ENCODE peak calls at places on chromosomes 2 and 18, in six cellular contexts. L is neuronal stem cell, O is SJSA1, U is pancreas, J is upper lobe of right lung, G is body of pancreas. Z is an unnamed sample. For H3K36me3 and H3K27me3, the result is how much of the 10 kb centered on the place peaks cover.

GRCh38 chr2:104487381-104487780 is 366.5 kb upstream of the POU3F3 start:
- DNase-seq in L (no peak), O (no peak), U (no peak), G (no peak), J (no peak), Z (no peak)

GRCh38 chr2:128376241-128377041 is 57.8 kb upstream of the HS6ST1 start:
- DNase-seq in U (peak), L (no peak), J (peak), G (no peak), O (no peak), Z (peak)

GRCh38 chr18:48952287-48953095 is 1.7 kb upstream of the SMAD7 start:
- DNase-seq in O (peak), J (peak), G (peak), L (peak), U (peak), Z (peak)

GRCh38 chr2:282693-283263 is 5.1 kb downstream of the ALKAL2 start:
- DNase-seq in L (no peak), J (no peak), U (no peak), G (no peak), O (no peak), Z (no peak)

GRCh38 chr2:25187729-25188350 is 19.5 kb upstream of the POMC start:
- DNase-seq in O (no peak), J (no peak), L (no peak), U (no peak), G (peak), Z (no peak)

GRCh38 chr2:233821709-233822100 is 32.6 kb downstream of the HJURP start:
- DNase-seq in U (no peak), G (no peak), L (no peak), J (peak), O (no peak), Z (no peak)

GRCh38 chr18:26655614-26656400 is 107.5 kb upstream of the KCTD1 start:
- DNase-seq in U (peak), L (peak), G (peak), J (peak), O (peak), Z (peak)

GRCh38 chr2:84458436-84459027 is 548 bp downstream of the SUCLG1 start:
- DNase-seq in J (no peak), U (no peak), O (peak), G (peak), L (no peak), Z (no peak)

GRCh38 chr2:20093263-20094141 is 42.1 kb upstream of the LAPTM4A start:
- DNase-seq in O (peak), L (no peak), J (no peak), G (peak), U (no peak), Z (peak)

GRCh38 chr2:211737282-211737681 is 801.3 kb downstream of the ERBB4 start:
- DNase-seq in G (no peak), L (no peak), O (no peak), U (no peak), J (no peak), Z (no peak)

GRCh38 chr2:146817613-146818012 is 1027.2 kb upstream of the ACVR2A start:
- DNase-seq in L (no peak), J (no peak), G (no peak), U (no peak), O (no peak), Z (peak)

GRCh38 chr2:101818531-101819451 is 121.3 kb downstream of the MAP4K4 start:
- DNase-seq in U (no peak), G (no peak), O (peak), J (no peak), L (no peak), Z (no peak)

GRCh38 chr2:3769766-3770165 is 66.4 kb downstream of the DCDC2C start:
- DNase-seq in J (no peak), G (no peak), L (no peak), U (no peak), O (no peak), Z (no peak)

GRCh38 chr2:11073791-11074190 is 81.5 kb upstream of the SLC66A3 start:
- DNase-seq in O (peak), L (no peak), U (no peak), G (no peak), J (no peak), Z (no peak)

GRCh38 chr18:61870151-61870550 is 22.7 kb downstream of the RNF152 start:
- DNase-seq in L (no peak), U (no peak), G (no peak), O (peak), J (no peak), Z (no peak)

GRCh38 chr2:132521321-132521720 is 104.7 kb downstream of the GPR39 start:
- DNase-seq in U (no peak), O (no peak), G (no peak), L (no peak), J (no peak), Z (peak)

GRCh38 chr2:167487728-167488127 is 599.4 kb downstream of the XIRP2 start:
- DNase-seq in O (no peak), G (no peak), J (no peak), L (no peak), U (no peak), Z (no peak)

GRCh38 chr2:210363876-210364275 is 48.9 kb upstream of the MYL1 start:
- DNase-seq in J (no peak), G (no peak), U (no peak), L (no peak), O (no peak), Z (no peak)

GRCh38 chr2:241386519-241386918 is 30.4 kb downstream of the FARP2 start:
- DNase-seq in J (no peak), L (no peak), U (no peak), G (no peak), O (no peak), Z (no peak)

GRCh38 chr2:216151313-216152030 is 42.3 kb downstream of the XRCC5 start:
- DNase-seq in J (no peak), G (no peak), U (no peak), O (peak), L (no peak), Z (no peak)

GRCh38 chr2:191376981-191377629 is 131.9 kb downstream of the MYO1B start:
- DNase-seq in L (no peak), U (no peak), J (peak), O (peak), G (peak), Z (no peak)

GRCh38 chr18:23238152-23238531 is 102.9 kb downstream of the CABLES1 start:
- DNase-seq in J (no peak), G (no peak), O (peak), L (no peak), U (no peak), Z (no peak)

GRCh38 chr2:40416486-40416885 is 35.4 kb downstream of the SLC8A1 start:
- DNase-seq in O (no peak), G (no peak), J (no peak), L (no peak), U (no peak), Z (no peak)

GRCh38 chr18:24031318-24031717 is 16.8 kb downstream of the TTC39C start:
- DNase-seq in G (no peak), U (no peak), L (no peak), O (no peak), J (no peak), Z (no peak)

GRCh38 chr18:23822590-23823385 is 133.5 kb downstream of the LAMA3 start:
- DNase-seq in L (no peak), U (no peak), O (no peak), G (no peak), J (no peak), Z (peak)

GRCh38 chr2:179842498-179843153 is 18.8 kb downstream of the ZNF385B start:
- DNase-seq in J (no peak), G (no peak), U (no peak), O (no peak), L (no peak), Z (peak)

GRCh38 chr2:235206980-235207579 is 255.3 kb downstream of the SH3BP4 start:
- DNase-seq in O (no peak), J (no peak), U (no peak), L (no peak), G (no peak), Z (no peak)

GRCh38 chr2:68824831-68825230 is 46.4 kb downstream of the BMP10 start:
- DNase-seq in L (no peak), J (no peak), U (no peak), O (peak), G (no peak), Z (no peak)
- H3K36me3 ChIP-seq in L (under half), J (half or more), U (under half), O (under half), G (under half), Z (under half)

DNA sequence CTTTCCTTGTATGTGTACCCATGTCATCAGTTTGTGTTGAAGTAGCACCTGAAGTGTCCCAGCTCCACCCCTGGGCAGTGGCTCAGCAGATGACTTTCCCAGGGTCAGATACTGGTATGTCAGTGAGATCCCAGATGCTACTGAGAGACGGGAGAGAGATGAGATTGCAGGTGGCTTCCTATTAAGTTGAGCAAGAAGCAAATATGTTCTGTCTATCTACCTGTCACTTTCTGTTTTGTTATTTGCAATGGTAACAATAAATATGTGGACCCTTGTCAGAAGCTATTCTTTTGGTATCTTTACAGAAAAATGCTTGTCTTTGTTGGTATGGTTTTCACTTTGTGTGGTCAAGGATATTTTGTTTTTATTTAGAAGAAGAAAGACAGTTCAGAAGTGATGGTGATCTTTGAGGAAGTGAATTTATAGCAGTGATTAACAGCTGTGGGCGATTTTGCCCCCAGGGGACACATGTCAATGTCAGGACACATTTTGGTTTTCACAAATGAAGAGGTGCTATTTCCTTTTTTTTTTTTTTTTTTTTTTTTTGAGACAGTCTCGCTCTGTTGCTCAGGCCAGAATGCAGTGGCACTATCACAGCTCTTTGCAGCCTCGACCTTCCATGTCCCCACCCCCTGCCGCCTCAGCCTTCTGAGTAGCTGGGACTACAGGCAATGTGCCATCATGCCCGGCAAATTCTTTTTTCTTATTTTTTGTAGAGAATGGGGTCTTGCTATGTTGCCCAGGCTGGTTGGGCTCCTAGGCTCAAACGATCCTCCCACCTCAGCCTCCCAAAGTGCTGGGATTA is 21.4 kb downstream of the MGAT5 start:
- DNase-seq in L (no peak), O (no peak), J (no peak), G (no peak), U (no peak), Z (no peak)
- H3K4me3 ChIP-seq in L (no peak), O (no peak), J (no peak), G (no peak), U (no peak), Z (no peak)

DNA sequence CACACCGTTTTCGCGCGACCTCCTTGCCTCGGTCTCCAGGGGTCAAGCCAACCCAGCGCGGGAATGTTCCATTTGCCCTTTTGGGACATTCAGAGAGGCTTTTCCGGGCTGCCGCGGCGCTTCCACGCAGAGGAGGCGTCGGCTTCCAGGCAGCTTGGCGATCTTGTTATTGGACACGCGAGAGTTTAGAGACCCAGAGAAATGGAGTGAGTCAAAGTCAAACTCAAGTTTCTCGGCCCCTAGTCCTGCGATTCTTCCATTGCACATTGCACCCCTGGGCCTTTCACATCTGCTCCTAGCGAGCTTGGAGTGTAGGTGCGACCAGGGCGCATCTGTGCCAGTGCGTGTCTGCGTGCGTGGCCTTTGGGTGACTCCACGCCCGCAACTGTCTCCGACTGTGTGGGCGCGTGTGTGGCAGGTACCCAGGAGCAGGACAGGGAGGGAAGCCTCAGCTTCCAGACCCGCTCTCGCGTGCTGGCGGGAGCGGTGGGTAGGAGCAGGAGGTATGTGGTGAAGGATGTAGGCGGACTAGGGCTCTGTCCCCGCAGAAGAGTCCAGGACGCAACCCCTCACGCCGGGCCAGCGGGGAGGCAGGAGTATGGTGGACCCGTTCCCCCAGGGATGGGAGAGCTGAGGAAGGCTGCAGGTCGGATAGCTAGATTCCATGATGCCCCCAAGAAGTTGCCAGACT is 13.5 kb downstream of the SIX3 start:
- DNase-seq in L (no peak), J (no peak), O (peak), G (no peak), U (no peak), Z (peak)
- H3K27me3 ChIP-seq in L (half or more), J (half or more), O (under half), G (under half), U (under half), Z (half or more)

DNA sequence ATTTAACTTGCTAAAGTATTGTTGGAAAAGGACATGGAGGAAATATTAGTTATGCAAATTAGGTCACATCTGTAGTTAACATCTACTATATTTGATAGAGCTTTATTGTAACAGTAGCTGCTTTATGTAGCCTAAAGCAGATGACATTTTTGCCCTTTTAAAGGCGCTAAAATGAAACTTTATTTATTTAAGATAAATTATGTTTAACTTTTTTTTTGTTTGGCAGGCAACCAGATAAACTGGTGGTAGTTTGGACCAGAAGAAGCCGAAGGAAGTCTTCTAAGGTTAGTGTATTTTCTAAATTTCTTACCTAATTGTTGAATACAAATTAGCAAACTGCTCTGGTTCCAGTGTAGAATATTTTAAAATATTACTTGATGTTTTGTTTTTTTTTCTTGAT is 41.7 kb downstream of the EHBP1 start:
- DNase-seq in J (no peak), O (no peak), U (no peak), L (no peak), G (no peak), Z (no peak)
- H3K36me3 ChIP-seq in J (under half), O (under half), U (under half), L (under half), G (under half), Z (under half)

DNA sequence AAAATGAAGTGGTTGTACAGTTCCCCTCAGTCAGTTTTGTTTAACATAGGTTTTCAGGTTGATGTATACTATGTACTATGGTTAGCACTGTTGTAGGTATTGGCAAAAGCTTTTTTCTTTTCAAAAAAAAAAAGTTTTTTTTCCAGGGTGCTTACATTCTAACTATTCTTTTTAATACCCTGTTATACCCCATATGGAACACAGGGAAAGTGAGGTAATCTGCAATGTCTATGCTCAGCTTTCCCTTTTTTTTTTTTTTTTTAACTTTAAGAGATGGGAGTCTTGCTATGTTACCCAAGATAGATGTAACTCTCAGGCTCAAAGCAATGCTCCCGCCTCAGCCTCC is 590 bp upstream of the CCDC138 start:
- DNase-seq in U (no peak), J (no peak), L (no peak), G (no peak), O (no peak), Z (no peak)
- H3K4me3 ChIP-seq in U (peak), J (peak), L (peak), G (peak), O (peak), Z (peak)

GRCh38 chr2:149329470-149330126 is 789 bp upstream of the LYPD6 start:
- DNase-seq in L (peak), J (peak), U (peak), G (peak), O (no peak), Z (peak)
- H3K27me3 ChIP-seq in L (under half), J (half or more), U (under half), G (under half), O (under half), Z (under half)

GRCh38 chr2:229057997-229058553 is 213.0 kb downstream of the PID1 start:
- DNase-seq in L (no peak), J (no peak), O (no peak), U (no peak), G (no peak), Z (no peak)
- H3K36me3 ChIP-seq in L (under half), J (under half), O (under half), U (under half), G (under half), Z (under half)

DNA sequence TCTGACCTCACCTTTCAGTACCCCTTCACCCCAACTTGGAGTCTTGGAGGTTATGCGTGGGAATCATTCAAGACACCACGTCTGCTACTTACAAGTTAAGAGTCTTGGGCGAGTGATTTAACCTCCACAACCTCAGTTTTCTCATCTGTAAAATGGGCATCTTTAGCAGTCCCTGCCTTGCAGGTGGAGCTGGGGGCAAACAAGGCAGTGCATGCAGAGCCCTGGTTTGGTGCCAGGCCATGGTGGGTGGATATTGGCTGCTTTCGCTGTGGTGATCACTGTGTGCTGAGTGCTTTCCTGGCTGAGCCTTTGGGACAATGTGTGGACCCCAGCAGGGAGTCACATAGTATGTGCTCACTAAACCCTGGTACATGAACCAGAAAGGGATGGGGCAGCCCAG is 20.4 kb upstream of the PTMA start:
- DNase-seq in G (no peak), O (no peak), J (no peak), L (no peak), U (no peak), Z (no peak)
- H3K4me3 ChIP-seq in G (no peak), O (no peak), J (no peak), L (peak), U (no peak), Z (peak)

DNA sequence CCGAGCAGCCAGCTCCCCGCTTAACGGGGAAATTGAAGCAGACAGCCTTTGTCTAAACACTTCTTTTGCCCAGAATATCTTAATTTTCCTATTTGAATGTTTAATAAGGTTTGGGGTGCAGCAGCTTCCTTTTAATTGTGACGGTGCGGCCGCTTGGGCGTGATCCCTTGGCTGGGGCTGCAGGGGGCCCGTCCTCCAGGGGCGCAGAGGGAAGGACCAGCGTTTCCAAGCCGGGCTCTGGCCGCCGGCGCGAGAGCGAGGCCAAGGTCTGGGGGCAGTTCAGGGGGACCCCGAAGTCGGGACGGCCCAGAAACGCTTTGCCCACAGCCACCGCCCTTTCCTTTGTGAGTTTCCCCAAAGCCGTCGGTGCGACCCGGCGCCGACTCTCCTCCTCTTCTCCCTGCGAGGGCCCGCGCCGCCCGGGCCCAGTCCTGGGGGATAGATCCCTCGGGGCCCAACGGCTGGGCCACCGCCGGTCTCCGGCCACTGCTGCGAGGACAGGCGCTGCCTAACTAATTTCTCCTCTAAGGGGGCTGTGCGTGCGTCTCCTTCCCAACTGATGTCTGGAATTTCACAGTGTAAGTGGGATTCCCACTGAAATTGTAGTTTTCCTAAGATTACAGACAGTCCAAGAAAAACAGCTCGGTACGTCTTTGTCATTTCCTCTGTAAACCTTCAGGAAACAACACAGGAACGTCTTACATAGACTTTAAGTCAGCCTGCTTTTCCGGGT is 139.7 kb upstream of the SIX3 start:
- DNase-seq in G (no peak), O (no peak), U (no peak), J (no peak), L (no peak), Z (peak)
- H3K27me3 ChIP-seq in G (under half), O (under half), U (under half), J (half or more), L (half or more), Z (under half)